ENCODE peak calls at places on chromosomes 3 and 15, in ten cellular contexts. One of them, this sample, is unnamed.

GRCh38 chr3:33064929-33065328 is 32.0 kb downstream of the GLB1 start:
- DNase-seq in astrocyte: no peak
- DNase-seq in progenitor cell of endocrine pancreas: no peak
- DNase-seq in neural crest cell: no peak
- DNase-seq in kidney: no peak
- DNase-seq in psoas muscle: no peak
- DNase-seq in B cell: no peak
- DNase-seq in GM06990: no peak
- DNase-seq in cardiac fibroblast: no peak
- DNase-seq in CD8-positive, alpha-beta T cell: no peak
- DNase-seq in this sample: no peak

GRCh38 chr3:197499427-197499826 is 56.3 kb downstream of the BDH1 start:
- DNase-seq in astrocyte: peak
- DNase-seq in progenitor cell of endocrine pancreas: no peak
- DNase-seq in neural crest cell: no peak
- DNase-seq in kidney: no peak
- DNase-seq in psoas muscle: no peak
- DNase-seq in B cell: no peak
- DNase-seq in GM06990: no peak
- DNase-seq in cardiac fibroblast: no peak
- DNase-seq in CD8-positive, alpha-beta T cell: no peak
- DNase-seq in this sample: no peak

GRCh38 chr15:57565326-57565725 is 26.4 kb upstream of the MYZAP start:
- DNase-seq in astrocyte: no peak
- DNase-seq in progenitor cell of endocrine pancreas: no peak
- DNase-seq in neural crest cell: no peak
- DNase-seq in kidney: peak
- DNase-seq in psoas muscle: no peak
- DNase-seq in B cell: no peak
- DNase-seq in GM06990: no peak
- DNase-seq in cardiac fibroblast: no peak
- DNase-seq in CD8-positive, alpha-beta T cell: no peak
- DNase-seq in this sample: no peak

GRCh38 chr3:32821686-32822296 is 4.0 kb downstream of the TRIM71 start:
- DNase-seq in astrocyte: no peak
- DNase-seq in progenitor cell of endocrine pancreas: peak
- DNase-seq in neural crest cell: no peak
- DNase-seq in kidney: no peak
- DNase-seq in psoas muscle: no peak
- DNase-seq in B cell: no peak
- DNase-seq in GM06990: no peak
- DNase-seq in cardiac fibroblast: no peak
- DNase-seq in CD8-positive, alpha-beta T cell: no peak
- DNase-seq in this sample: no peak

GRCh38 chr15:75849167-75849566 is 5.9 kb downstream of the UBE2Q2 start:
- DNase-seq in astrocyte: no peak
- DNase-seq in progenitor cell of endocrine pancreas: no peak
- DNase-seq in neural crest cell: no peak
- DNase-seq in kidney: no peak
- DNase-seq in psoas muscle: no peak
- DNase-seq in B cell: no peak
- DNase-seq in GM06990: no peak
- DNase-seq in cardiac fibroblast: no peak
- DNase-seq in CD8-positive, alpha-beta T cell: no peak
- DNase-seq in this sample: no peak

GRCh38 chr3:130539005-130539404 is 22.0 kb downstream of the COL6A6 start:
- DNase-seq in astrocyte: no peak
- DNase-seq in progenitor cell of endocrine pancreas: no peak
- DNase-seq in neural crest cell: peak
- DNase-seq in kidney: no peak
- DNase-seq in psoas muscle: no peak
- DNase-seq in B cell: no peak
- DNase-seq in GM06990: no peak
- DNase-seq in cardiac fibroblast: peak
- DNase-seq in CD8-positive, alpha-beta T cell: no peak
- DNase-seq in this sample: no peak

GRCh38 chr3:155745795-155746550 is 1.1 kb upstream of the PLCH1 start:
- DNase-seq in astrocyte: peak
- DNase-seq in progenitor cell of endocrine pancreas: no peak
- DNase-seq in neural crest cell: peak
- DNase-seq in kidney: no peak
- DNase-seq in psoas muscle: no peak
- DNase-seq in B cell: peak
- DNase-seq in GM06990: no peak
- DNase-seq in cardiac fibroblast: no peak
- DNase-seq in CD8-positive, alpha-beta T cell: no peak
- DNase-seq in this sample: no peak

GRCh38 chr15:69093127-69093526 is 67.3 kb upstream of the GLCE start:
- DNase-seq in astrocyte: peak
- DNase-seq in progenitor cell of endocrine pancreas: no peak
- DNase-seq in neural crest cell: no peak
- DNase-seq in kidney: no peak
- DNase-seq in psoas muscle: no peak
- DNase-seq in B cell: no peak
- DNase-seq in GM06990: no peak
- DNase-seq in cardiac fibroblast: peak
- DNase-seq in CD8-positive, alpha-beta T cell: no peak
- DNase-seq in this sample: no peak

DNA sequence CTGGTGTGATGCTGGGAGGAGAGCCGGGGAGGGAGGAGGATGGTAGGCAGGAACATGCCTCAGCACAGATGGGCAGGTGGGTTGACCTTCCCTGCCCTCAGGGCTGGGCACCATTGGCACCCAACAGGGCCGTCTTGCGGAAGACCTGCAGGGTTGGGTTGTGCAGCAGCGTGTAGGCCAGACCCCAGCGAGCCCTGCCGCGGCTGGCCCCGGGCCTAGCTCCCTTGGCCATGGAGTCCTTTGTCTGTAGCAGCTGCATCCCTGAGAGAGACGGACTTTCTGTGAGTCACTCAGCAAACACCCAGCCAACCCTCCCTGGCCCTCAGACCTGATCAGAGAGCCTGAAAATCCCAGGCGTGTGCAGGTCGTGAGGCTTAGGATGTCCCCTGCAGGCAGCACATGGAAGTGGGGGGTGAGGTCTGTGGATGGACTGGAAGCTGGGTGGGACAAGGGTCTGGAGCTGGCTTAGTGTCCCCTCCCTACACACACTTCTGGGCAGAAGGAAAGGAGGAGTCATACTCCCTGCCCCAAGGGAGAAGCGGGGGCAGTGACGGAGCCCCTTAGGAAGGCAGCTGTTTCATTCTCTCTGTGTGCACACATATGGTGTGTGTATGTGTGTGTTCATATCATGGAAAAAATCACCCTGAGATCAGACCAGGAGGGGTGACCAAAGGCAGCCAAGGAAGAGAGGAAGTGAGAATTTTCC is 6.6 kb downstream of the ISLR start:
- DNase-seq in astrocyte: peak
- DNase-seq in progenitor cell of endocrine pancreas: no peak
- DNase-seq in neural crest cell: no peak
- DNase-seq in kidney: peak
- DNase-seq in psoas muscle: peak
- DNase-seq in B cell: no peak
- DNase-seq in GM06990: no peak
- DNase-seq in cardiac fibroblast: peak
- DNase-seq in CD8-positive, alpha-beta T cell: no peak
- DNase-seq in this sample: peak
- TF ChIP-seq CTCF in astrocyte: no peak
- TF ChIP-seq CTCF in progenitor cell of endocrine pancreas: no peak
- TF ChIP-seq CTCF in neural crest cell: no peak
- TF ChIP-seq CTCF in kidney: no peak
- TF ChIP-seq CTCF in psoas muscle: no peak
- TF ChIP-seq CTCF in B cell: no peak
- TF ChIP-seq CTCF in GM06990: no peak
- TF ChIP-seq CTCF in cardiac fibroblast: peak
- TF ChIP-seq CTCF in CD8-positive, alpha-beta T cell: no peak
- TF ChIP-seq CTCF in this sample: peak

GRCh38 chr3:186427627-186428026 is 65.6 kb upstream of the DGKG start:
- DNase-seq in astrocyte: peak
- DNase-seq in progenitor cell of endocrine pancreas: no peak
- DNase-seq in neural crest cell: no peak
- DNase-seq in kidney: no peak
- DNase-seq in psoas muscle: no peak
- DNase-seq in B cell: no peak
- DNase-seq in GM06990: peak
- DNase-seq in cardiac fibroblast: peak
- DNase-seq in CD8-positive, alpha-beta T cell: no peak
- DNase-seq in this sample: no peak

GRCh38 chr3:186421946-186422345 is 59.9 kb upstream of the DGKG start:
- DNase-seq in astrocyte: no peak
- DNase-seq in progenitor cell of endocrine pancreas: no peak
- DNase-seq in neural crest cell: no peak
- DNase-seq in kidney: no peak
- DNase-seq in psoas muscle: no peak
- DNase-seq in B cell: no peak
- DNase-seq in GM06990: no peak
- DNase-seq in cardiac fibroblast: no peak
- DNase-seq in CD8-positive, alpha-beta T cell: no peak
- DNase-seq in this sample: no peak

DNA sequence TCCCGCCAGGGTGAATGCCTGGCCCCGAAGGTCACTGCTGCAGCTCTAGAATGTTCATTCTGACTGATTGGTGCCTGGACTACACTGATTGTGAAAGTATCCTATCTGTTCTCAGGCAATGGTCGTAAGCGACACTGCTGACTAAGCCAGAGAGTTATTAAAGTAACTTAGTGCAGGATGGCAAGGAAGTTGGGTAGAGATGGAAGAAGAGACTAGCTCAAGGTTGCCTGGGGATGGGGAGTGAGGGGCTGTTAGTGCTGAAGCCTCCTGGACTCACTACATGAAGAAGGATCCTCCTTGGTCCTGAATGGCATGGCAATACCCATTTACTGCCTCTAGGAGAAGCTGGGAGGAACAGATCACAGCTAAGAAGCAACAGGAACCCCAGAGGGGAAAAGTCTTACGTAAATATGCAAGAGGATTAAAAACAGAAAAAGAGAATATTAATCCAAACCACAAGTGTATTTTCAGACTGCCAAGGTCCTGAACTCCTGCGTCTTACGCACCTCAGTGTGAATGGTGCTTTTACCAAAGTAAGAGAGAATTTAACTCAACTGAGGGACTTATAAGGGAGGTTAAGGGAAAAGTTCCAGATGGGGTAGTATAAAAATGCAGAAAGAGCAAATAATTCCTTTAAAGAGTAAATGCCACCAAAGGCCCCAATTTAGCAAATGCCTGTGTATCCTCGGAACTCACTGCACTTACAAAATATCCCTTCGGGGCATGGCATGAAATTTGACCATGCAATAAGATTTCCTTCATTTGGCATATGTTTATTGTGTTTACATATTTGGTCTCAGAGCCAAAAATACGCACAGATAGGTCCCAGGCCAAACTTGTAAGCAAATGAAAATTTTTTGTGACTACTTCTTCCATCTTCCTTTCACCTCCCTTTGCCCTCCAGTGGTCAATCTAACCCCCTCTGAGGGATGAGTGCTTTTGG is 64.0 kb upstream of the DGKG start:
- DNase-seq in astrocyte: peak
- DNase-seq in progenitor cell of endocrine pancreas: no peak
- DNase-seq in neural crest cell: no peak
- DNase-seq in kidney: no peak
- DNase-seq in psoas muscle: no peak
- DNase-seq in B cell: no peak
- DNase-seq in GM06990: peak
- DNase-seq in cardiac fibroblast: peak
- DNase-seq in CD8-positive, alpha-beta T cell: no peak
- DNase-seq in this sample: no peak
- TF ChIP-seq CTCF in astrocyte: peak
- TF ChIP-seq CTCF in progenitor cell of endocrine pancreas: peak
- TF ChIP-seq CTCF in neural crest cell: peak
- TF ChIP-seq CTCF in kidney: no peak
- TF ChIP-seq CTCF in psoas muscle: peak
- TF ChIP-seq CTCF in B cell: peak
- TF ChIP-seq CTCF in GM06990: peak
- TF ChIP-seq CTCF in cardiac fibroblast: peak
- TF ChIP-seq CTCF in CD8-positive, alpha-beta T cell: no peak
- TF ChIP-seq CTCF in this sample: peak

DNA sequence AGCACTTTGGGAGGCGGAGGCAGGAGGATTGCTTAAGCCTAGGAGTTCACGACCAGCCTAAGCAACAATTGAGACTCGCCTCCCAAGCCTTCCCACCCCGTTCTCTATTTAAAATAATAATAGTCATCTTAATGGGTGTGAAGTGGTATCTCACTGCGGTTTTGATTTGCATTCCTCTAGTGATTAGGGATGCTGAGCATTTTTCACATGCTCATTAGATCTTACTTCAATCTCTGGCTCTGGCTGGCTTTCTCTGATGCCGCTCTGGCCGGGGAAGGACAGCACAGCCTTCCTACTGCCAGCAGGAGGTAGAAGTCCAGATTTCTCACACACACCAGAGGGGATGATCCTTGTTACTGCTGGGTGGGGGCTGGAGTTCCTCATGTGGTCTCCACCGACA is 7.4 kb upstream of the EIF4A2 start:
- DNase-seq in astrocyte: peak
- DNase-seq in progenitor cell of endocrine pancreas: no peak
- DNase-seq in neural crest cell: no peak
- DNase-seq in kidney: no peak
- DNase-seq in psoas muscle: no peak
- DNase-seq in B cell: no peak
- DNase-seq in GM06990: no peak
- DNase-seq in cardiac fibroblast: no peak
- DNase-seq in CD8-positive, alpha-beta T cell: no peak
- DNase-seq in this sample: no peak
- TF ChIP-seq CTCF in astrocyte: no peak
- TF ChIP-seq CTCF in progenitor cell of endocrine pancreas: no peak
- TF ChIP-seq CTCF in neural crest cell: no peak
- TF ChIP-seq CTCF in kidney: no peak
- TF ChIP-seq CTCF in psoas muscle: no peak
- TF ChIP-seq CTCF in B cell: no peak
- TF ChIP-seq CTCF in GM06990: no peak
- TF ChIP-seq CTCF in cardiac fibroblast: no peak
- TF ChIP-seq CTCF in CD8-positive, alpha-beta T cell: no peak
- TF ChIP-seq CTCF in this sample: no peak

GRCh38 chr15:26848498-26848897 is 18.4 kb upstream of the GABRA5 start:
- DNase-seq in astrocyte: no peak
- DNase-seq in progenitor cell of endocrine pancreas: no peak
- DNase-seq in neural crest cell: no peak
- DNase-seq in kidney: no peak
- DNase-seq in psoas muscle: no peak
- DNase-seq in B cell: no peak
- DNase-seq in GM06990: no peak
- DNase-seq in cardiac fibroblast: no peak
- DNase-seq in CD8-positive, alpha-beta T cell: no peak
- DNase-seq in this sample: no peak

GRCh38 chr15:26854435-26854834 is 12.4 kb upstream of the GABRA5 start:
- DNase-seq in astrocyte: no peak
- DNase-seq in progenitor cell of endocrine pancreas: no peak
- DNase-seq in neural crest cell: no peak
- DNase-seq in kidney: no peak
- DNase-seq in psoas muscle: no peak
- DNase-seq in B cell: no peak
- DNase-seq in GM06990: no peak
- DNase-seq in cardiac fibroblast: no peak
- DNase-seq in CD8-positive, alpha-beta T cell: no peak
- DNase-seq in this sample: no peak

DNA sequence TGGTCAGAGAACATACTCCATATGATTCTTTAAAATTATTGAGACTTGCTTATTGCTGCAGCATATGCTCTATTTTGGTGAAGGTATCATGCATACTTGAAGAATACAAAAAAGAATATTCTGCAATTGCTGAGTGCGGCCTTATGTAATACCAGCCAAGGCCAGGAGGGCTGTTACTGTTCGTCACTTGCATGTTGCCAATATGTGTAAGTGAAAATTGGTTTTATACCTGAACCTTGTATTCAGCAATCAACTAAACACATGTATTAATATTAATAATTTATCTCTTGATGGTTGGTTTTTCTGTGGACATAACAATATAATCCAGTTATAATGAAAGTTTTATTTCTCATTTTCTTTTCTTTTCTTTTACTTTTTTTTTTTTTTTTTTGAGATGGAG is 13.9 kb upstream of the GABRA5 start:
- DNase-seq in astrocyte: no peak
- DNase-seq in progenitor cell of endocrine pancreas: no peak
- DNase-seq in neural crest cell: no peak
- DNase-seq in kidney: no peak
- DNase-seq in psoas muscle: no peak
- DNase-seq in B cell: no peak
- DNase-seq in GM06990: no peak
- DNase-seq in cardiac fibroblast: no peak
- DNase-seq in CD8-positive, alpha-beta T cell: no peak
- DNase-seq in this sample: no peak
- TF ChIP-seq CTCF in astrocyte: no peak
- TF ChIP-seq CTCF in progenitor cell of endocrine pancreas: peak
- TF ChIP-seq CTCF in neural crest cell: no peak
- TF ChIP-seq CTCF in kidney: no peak
- TF ChIP-seq CTCF in psoas muscle: no peak
- TF ChIP-seq CTCF in B cell: no peak
- TF ChIP-seq CTCF in GM06990: no peak
- TF ChIP-seq CTCF in cardiac fibroblast: no peak
- TF ChIP-seq CTCF in CD8-positive, alpha-beta T cell: no peak
- TF ChIP-seq CTCF in this sample: no peak

This sample was measured in chondrocyte.